ENCODE peak calls at places on chromosomes 4 and X, in five cellular contexts. W is esophagus muscularis mucosa, A is transverse colon, K is ovary, N is stomach. J is an unnamed sample.

GRCh38 chr4:187000281-187000680 is 276.6 kb upstream of the FAT1 start:
- DNase-seq in W (no peak), A (no peak), K (no peak), N (no peak), J (no peak)

GRCh38 chrX:45385767-45386166 is 185.1 kb upstream of the DIPK2B start:
- DNase-seq in W (no peak), A (no peak), K (no peak), N (no peak), J (no peak)

GRCh38 chr4:44368413-44369167 is 80.0 kb downstream of the KCTD8 start:
- DNase-seq in W (no peak), A (no peak), K (no peak), N (no peak), J (no peak)

GRCh38 chr4:8494218-8494617 is 53.6 kb downstream of the TRMT44 start:
- DNase-seq in W (no peak), A (no peak), K (no peak), N (no peak), J (no peak)

GRCh38 chr4:4362991-4363697 is 23.8 kb upstream of the NSG1 start:
- DNase-seq in W (no peak), A (no peak), K (no peak), N (no peak), J (no peak)

GRCh38 chrX:119970574-119970973 is 27.0 kb upstream of the NKAP start:
- DNase-seq in W (no peak), A (no peak), K (no peak), N (no peak), J (no peak)

GRCh38 chrX:111095974-111096870 is at the start of gene PAK3:
- DNase-seq in W (no peak), A (peak), K (peak), N (peak), J (peak)

GRCh38 chr4:176002007-176002623 is 63.5 kb upstream of the WDR17 start:
- DNase-seq in W (no peak), A (peak), K (no peak), N (peak), J (no peak)

GRCh38 chrX:75746891-75747639 is 38.0 kb downstream of the MAGEE2 start:
- DNase-seq in W (no peak), A (peak), K (peak), N (peak), J (peak)

GRCh38 chr4:1641671-1642070 is 42.4 kb downstream of the FAM53A start:
- DNase-seq in W (no peak), A (no peak), K (no peak), N (no peak), J (no peak)

GRCh38 chr4:129043523-129043922 is 49.8 kb downstream of the SCLT1 start:
- DNase-seq in W (no peak), A (no peak), K (no peak), N (no peak), J (no peak)

GRCh38 chr4:184756399-184756798 is 22.5 kb upstream of the CENPU start:
- DNase-seq in W (no peak), A (no peak), K (no peak), N (no peak), J (peak)

GRCh38 chrX:39961441-39961840 is 136.3 kb downstream of the BCOR start:
- DNase-seq in W (no peak), A (no peak), K (no peak), N (no peak), J (no peak)

GRCh38 chr4:93960450-93960849 is 131.9 kb downstream of the ATOH1 start:
- DNase-seq in W (no peak), A (no peak), K (no peak), N (no peak), J (no peak)

GRCh38 chr4:1467581-1468458 is 61.6 kb upstream of the NKX1-1 start:
- DNase-seq in W (no peak), A (no peak), K (no peak), N (no peak), J (no peak)

GRCh38 chr4:68288046-68288740 is 42.7 kb upstream of the TMPRSS11B start:
- DNase-seq in W (no peak), A (no peak), K (no peak), N (no peak), J (no peak)

GRCh38 chrX:110569506-110569905 is 210.9 kb downstream of the RTL9 start:
- DNase-seq in W (no peak), A (no peak), K (no peak), N (no peak), J (no peak)

GRCh38 chr4:145909331-145909730 is 29.3 kb downstream of the ZNF827 start:
- DNase-seq in W (no peak), A (peak), K (peak), N (peak), J (no peak)

GRCh38 chrX:110561036-110561435 is 202.4 kb downstream of the RTL9 start:
- DNase-seq in W (no peak), A (no peak), K (no peak), N (no peak), J (no peak)

GRCh38 chr4:100391913-100392312 is 125.9 kb downstream of the EMCN start:
- DNase-seq in W (no peak), A (no peak), K (no peak), N (no peak), J (no peak)

GRCh38 chrX:125205918-125206665 is 113.6 kb upstream of the TEX13C start:
- DNase-seq in W (no peak), A (no peak), K (no peak), N (no peak), J (no peak)

GRCh38 chrX:69096963-69097362 is 68.3 kb downstream of the PJA1 start:
- DNase-seq in W (no peak), A (no peak), K (no peak), N (no peak), J (no peak)

GRCh38 chr4:22597471-22597870 is 81.6 kb upstream of the ADGRA3 start:
- DNase-seq in W (peak), A (no peak), K (no peak), N (no peak), J (no peak)

GRCh38 chr4:98778206-98778605 is 119.8 kb upstream of the TSPAN5 start:
- DNase-seq in W (no peak), A (no peak), K (no peak), N (no peak), J (no peak)

GRCh38 chrX:3527811-3528210 is 181.4 kb upstream of the MXRA5 start:
- DNase-seq in W (no peak), A (no peak), K (no peak), N (no peak), J (no peak)

GRCh38 chrX:53479295-53479694 is 45.1 kb upstream of the HSD17B10 start:
- DNase-seq in W (no peak), A (no peak), K (no peak), N (no peak), J (no peak)

GRCh38 chr4:81919238-81919637 is 447.5 kb upstream of the RASGEF1B start:
- DNase-seq in W (no peak), A (no peak), K (no peak), N (no peak), J (no peak)

GRCh38 chr4:8315343-8316250 is 46.0 kb downstream of the HTRA3 start:
- DNase-seq in W (no peak), A (peak), K (peak), N (peak), J (peak)

GRCh38 chr4:89306486-89307184 is 965 bp downstream of the GPRIN3 start:
- DNase-seq in W (no peak), A (no peak), K (no peak), N (no peak), J (no peak)

GRCh38 chr4:148069086-148070010 is 337.5 kb downstream of the ARHGAP10 start:
- DNase-seq in W (no peak), A (no peak), K (peak), N (no peak), J (no peak)

DNA sequence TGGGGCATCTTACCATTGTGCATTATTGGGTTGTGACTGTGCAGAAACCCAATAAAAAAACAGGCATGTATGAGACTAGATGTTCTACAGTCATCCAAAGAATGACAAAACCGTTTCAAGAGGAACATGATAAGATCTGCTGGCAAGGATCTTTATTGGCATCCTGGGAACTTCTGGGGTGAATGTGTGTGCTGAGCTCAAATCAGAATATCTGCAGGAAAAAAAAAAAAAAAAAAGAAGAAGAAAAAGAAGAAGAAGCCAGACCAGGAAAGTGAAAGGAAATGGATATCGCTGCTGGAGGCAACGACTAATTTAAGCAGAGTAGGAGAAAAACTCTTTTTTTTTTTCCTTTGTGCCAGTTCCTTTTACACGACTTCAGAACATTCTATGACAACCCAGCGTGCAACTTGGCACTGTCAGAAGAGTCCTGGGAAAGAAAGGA is 484.2 kb upstream of the BOD1L1 start:
- DNase-seq in W (no peak), A (no peak), K (no peak), N (no peak), J (no peak)
- H3K4me3 ChIP-seq in W (no peak), A (no peak), K (no peak), N (no peak), J (no peak)

DNA sequence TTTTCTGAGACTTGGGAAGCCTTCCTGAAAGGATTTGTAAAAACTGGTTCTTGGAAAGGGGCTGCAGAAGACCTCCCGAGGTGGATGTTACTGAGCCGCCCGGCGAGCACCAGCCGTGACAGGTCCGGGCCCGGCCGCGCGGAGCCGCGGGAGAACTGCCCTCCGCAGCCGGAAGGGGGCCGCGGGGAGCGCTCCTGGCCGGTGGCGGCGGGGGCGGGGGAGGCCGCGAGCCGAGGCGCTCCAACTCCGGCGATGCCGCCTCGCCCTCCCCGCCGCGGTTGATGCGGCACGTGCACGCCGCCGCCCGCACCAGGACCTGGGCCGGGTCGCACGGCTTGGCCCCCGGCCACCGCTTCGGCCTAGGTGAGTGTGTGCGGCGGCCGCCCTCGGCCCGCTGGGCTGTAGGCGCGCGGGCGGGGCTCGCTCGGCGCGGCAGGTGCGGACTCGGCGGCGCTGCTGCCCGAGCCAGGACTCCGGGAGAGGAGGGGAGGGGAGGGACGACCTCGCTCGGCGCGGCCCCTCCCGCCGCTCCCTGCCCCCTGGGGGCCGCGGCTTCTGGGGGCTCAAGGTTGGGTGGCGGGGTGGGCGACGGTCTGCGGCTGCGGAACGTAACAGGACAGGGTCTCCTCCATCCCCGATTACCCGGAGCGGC is 1.7 kb downstream of the SPRY1 start:
- DNase-seq in W (no peak), A (peak), K (peak), N (peak), J (peak)
- TF ChIP-seq POLR2A in W (no peak), A (no peak), K (peak), N (no peak), J (no peak)

GRCh38 chr4:60088803-60089202 is 1111.3 kb upstream of the ADGRL3 start:
- DNase-seq in W (no peak), A (no peak), K (no peak), N (no peak), J (no peak)
- TF ChIP-seq EP300 in W (no peak), A (no peak), K (no peak), N (no peak), J (no peak)

GRCh38 chrX:132481449-132481848 is 7.4 kb downstream of the MBNL3 start:
- DNase-seq in W (no peak), A (no peak), K (no peak), N (no peak), J (no peak)

GRCh38 chrX:132480581-132481203 is 8.1 kb downstream of the MBNL3 start:
- DNase-seq in W (no peak), A (peak), K (peak), N (peak), J (no peak)

GRCh38 chrX:132482632-132483031 is 6.2 kb downstream of the MBNL3 start:
- DNase-seq in W (no peak), A (no peak), K (no peak), N (no peak), J (no peak)

GRCh38 chrX:132483523-132483922 is 5.3 kb downstream of the MBNL3 start:
- DNase-seq in W (no peak), A (no peak), K (no peak), N (no peak), J (no peak)

GRCh38 chrX:132483951-132484350 is 4.9 kb downstream of the MBNL3 start:
- DNase-seq in W (no peak), A (no peak), K (no peak), N (no peak), J (no peak)
- H3K4me3 ChIP-seq in W (no peak), A (no peak), K (no peak), N (no peak), J (no peak)

DNA sequence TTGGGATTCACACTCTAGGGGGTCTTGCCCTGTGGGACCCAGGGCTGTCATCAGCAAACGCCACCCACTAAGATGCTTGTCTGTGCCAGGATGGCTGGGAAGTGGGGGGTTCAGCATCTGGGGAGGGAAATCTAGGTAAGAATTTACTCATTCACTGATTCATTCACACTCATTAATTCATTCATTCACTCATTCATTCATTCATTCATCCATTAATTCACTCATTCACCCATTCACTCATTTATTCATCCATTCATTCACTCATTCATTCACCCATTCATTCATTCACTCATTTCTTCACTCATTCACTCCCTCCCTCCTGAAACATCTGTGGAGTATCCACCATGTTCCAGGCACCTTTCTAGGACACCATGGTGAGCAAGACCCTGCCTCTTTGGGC is 90.4 kb downstream of the SORCS2 start:
- DNase-seq in W (no peak), A (no peak), K (no peak), N (no peak), J (no peak)
- TF ChIP-seq POLR2A in W (no peak), A (no peak), K (no peak), N (no peak), J (no peak)

GRCh38 chr4:15427126-15427525 is 707 bp upstream of the C1QTNF7 start:
- DNase-seq in W (no peak), A (no peak), K (no peak), N (no peak), J (no peak)
- TF ChIP-seq EP300 in W (no peak), A (no peak), K (no peak), N (no peak), J (no peak)

GRCh38 chr4:3303445-3303824 is 10.6 kb downstream of the RGS12 start:
- DNase-seq in W (no peak), A (no peak), K (no peak), N (peak), J (peak)
- H3K4me3 ChIP-seq in W (no peak), A (no peak), K (no peak), N (no peak), J (no peak)

GRCh38 chr4:25900901-25901500 is 13.0 kb upstream of the SMIM20 start:
- DNase-seq in W (no peak), A (no peak), K (no peak), N (no peak), J (no peak)

GRCh38 chr4:25904748-25905082 is 9.3 kb upstream of the SMIM20 start:
- DNase-seq in W (no peak), A (no peak), K (no peak), N (no peak), J (no peak)

GRCh38 chr4:25900310-25900709 is 13.7 kb upstream of the SMIM20 start:
- DNase-seq in W (no peak), A (no peak), K (no peak), N (no peak), J (no peak)

GRCh38 chr4:25905371-25905770 is 8.6 kb upstream of the SMIM20 start:
- DNase-seq in W (no peak), A (no peak), K (no peak), N (no peak), J (no peak)

GRCh38 chr4:25903905-25904747 is 9.9 kb upstream of the SMIM20 start:
- DNase-seq in W (no peak), A (no peak), K (no peak), N (no peak), J (no peak)
- TF ChIP-seq POLR2A in W (no peak), A (no peak), K (no peak), N (no peak), J (no peak)

J was measured in tibial nerve.